ENCODE peak calls at places on chromosomes 1 and 21, in eight cellular contexts. G is NCI-H774; L is Right ventricle myocardium superior; B is activated CD4-positive, alpha-beta T cell treated with anti-CD3 and anti-CD28 coated beads, Interleukin-2, amount 50 U/mL, for 24 hours; Z is central memory CD4-positive, alpha-beta T cell; E is cerebellar cortex; F is stimulated activated CD4-positive, alpha-beta T cell treated with anti-CD3 and anti-CD28 coated beads, Interleukin-12 subunit alpha, Interleukin-12 subunit beta, amount 100 ng/mL, for 48 hours; S is upper lobe of right lung. P is an unnamed sample.

GRCh38 chr1:23019851-23020625 is 770 bp downstream of the KDM1A start:
- DNase-seq in G (no peak), L (peak), B (no peak), Z (peak), E (peak), F (no peak), S (peak), P (no peak)

GRCh38 chr1:110765640-110766335 is 91.0 kb upstream of the KCNA3 start:
- DNase-seq in G (peak), L (no peak), B (peak), Z (peak), E (peak), F (no peak), S (no peak), P (no peak)

GRCh38 chr1:221994939-221995338 is 253.1 kb upstream of the DUSP10 start:
- DNase-seq in G (no peak), L (no peak), B (no peak), Z (no peak), E (no peak), F (no peak), S (no peak), P (no peak)

GRCh38 chr1:31412732-31413404 is at the start of gene SERINC2:
- DNase-seq in G (peak), L (peak), B (no peak), Z (peak), E (no peak), F (no peak), S (peak), P (no peak)

GRCh38 chr21:29007801-29008200 is 11.3 kb downstream of the RWDD2B start:
- DNase-seq in G (no peak), L (no peak), B (no peak), Z (no peak), E (no peak), F (no peak), S (no peak), P (no peak)

GRCh38 chr1:7551442-7551841 is 219.7 kb upstream of the VAMP3 start:
- DNase-seq in G (no peak), L (no peak), B (no peak), Z (no peak), E (no peak), F (no peak), S (peak), P (no peak)

GRCh38 chr1:10664251-10664650 is 132.2 kb downstream of the CASZ1 start:
- DNase-seq in G (no peak), L (peak), B (no peak), Z (no peak), E (no peak), F (no peak), S (no peak), P (no peak)

GRCh38 chr1:2353907-2354438 is 37.4 kb downstream of the MORN1 start:
- DNase-seq in G (no peak), L (peak), B (no peak), Z (no peak), E (no peak), F (no peak), S (no peak), P (no peak)

GRCh38 chr1:87473203-87473661 is 144.6 kb downstream of the LMO4 start:
- DNase-seq in G (no peak), L (no peak), B (no peak), Z (no peak), E (no peak), F (no peak), S (no peak), P (no peak)

GRCh38 chr1:104801344-104801743 is 1051.6 kb downstream of the AMY1C start:
- DNase-seq in G (no peak), L (no peak), B (no peak), Z (no peak), E (no peak), F (no peak), S (no peak), P (no peak)

GRCh38 chr1:202247837-202248795 is 54.5 kb downstream of the LGR6 start:
- DNase-seq in G (no peak), L (no peak), B (no peak), Z (no peak), E (no peak), F (no peak), S (no peak), P (no peak)

GRCh38 chr1:109206324-109206723 is 7.4 kb upstream of the SARS1 start:
- DNase-seq in G (no peak), L (no peak), B (no peak), Z (no peak), E (no peak), F (no peak), S (no peak), P (no peak)

GRCh38 chr1:198201956-198202784 is 45.4 kb downstream of the NEK7 start:
- DNase-seq in G (no peak), L (no peak), B (peak), Z (no peak), E (no peak), F (peak), S (no peak), P (no peak)

GRCh38 chr1:5751833-5752714 is 240.2 kb downstream of the NPHP4 start:
- DNase-seq in G (no peak), L (peak), B (no peak), Z (no peak), E (no peak), F (no peak), S (no peak), P (no peak)

GRCh38 chr1:153933955-153934354 is 11.2 kb upstream of the GATAD2B start:
- DNase-seq in G (no peak), L (no peak), B (no peak), Z (no peak), E (no peak), F (no peak), S (peak), P (no peak)

GRCh38 chr1:206960676-206961386 is 9.4 kb downstream of the FCAMR start:
- DNase-seq in G (no peak), L (no peak), B (no peak), Z (no peak), E (no peak), F (no peak), S (no peak), P (no peak)

GRCh38 chr1:53371121-53371666 is 43.3 kb upstream of the LRP8 start:
- DNase-seq in G (no peak), L (no peak), B (no peak), Z (no peak), E (no peak), F (no peak), S (peak), P (no peak)

GRCh38 chr1:170157820-170158219 is 12.1 kb downstream of the NTMT2 start:
- DNase-seq in G (no peak), L (no peak), B (no peak), Z (no peak), E (no peak), F (no peak), S (no peak), P (no peak)

GRCh38 chr1:202146993-202147392 is 2.5 kb upstream of the ARL8A start:
- DNase-seq in G (no peak), L (no peak), B (no peak), Z (no peak), E (no peak), F (no peak), S (no peak), P (no peak)

GRCh38 chr1:71521655-71522264 is 440.9 kb upstream of the ZRANB2 start:
- DNase-seq in G (no peak), L (peak), B (no peak), Z (no peak), E (peak), F (no peak), S (peak), P (no peak)

GRCh38 chr1:187931781-187932180 is 1103.0 kb downstream of the PLA2G4A start:
- DNase-seq in G (no peak), L (no peak), B (no peak), Z (no peak), E (no peak), F (no peak), S (no peak), P (no peak)

GRCh38 chr21:45559216-45560105 is 17.2 kb upstream of the SLC19A1 start:
- DNase-seq in G (no peak), L (no peak), B (no peak), Z (no peak), E (no peak), F (no peak), S (peak), P (no peak)

GRCh38 chr1:214281902-214282695 is 1.1 kb downstream of the SMYD2 start:
- DNase-seq in G (no peak), L (peak), B (no peak), Z (no peak), E (peak), F (no peak), S (no peak), P (no peak)

GRCh38 chr1:38135621-38136414 is 89.2 kb upstream of the POU3F1 start:
- DNase-seq in G (no peak), L (no peak), B (no peak), Z (no peak), E (no peak), F (no peak), S (no peak), P (no peak)

GRCh38 chr1:93816970-93817738 is 61.9 kb downstream of the DNTTIP2 start:
- DNase-seq in G (no peak), L (no peak), B (no peak), Z (no peak), E (no peak), F (no peak), S (no peak), P (no peak)

GRCh38 chr1:245365071-245365470 is 210.3 kb downstream of the KIF26B start:
- DNase-seq in G (no peak), L (no peak), B (no peak), Z (no peak), E (no peak), F (no peak), S (no peak), P (no peak)

GRCh38 chr1:202615501-202616354 is 94.5 kb downstream of the SYT2 start:
- DNase-seq in G (no peak), L (no peak), B (no peak), Z (no peak), E (no peak), F (no peak), S (no peak), P (no peak)

GRCh38 chr1:199046618-199047017 is 407.8 kb downstream of the PTPRC start:
- DNase-seq in G (no peak), L (no peak), B (no peak), Z (no peak), E (no peak), F (no peak), S (no peak), P (no peak)